ENCODE peak calls at places on chromosomes 13 and 19, in six cellular contexts. L is ovary, T is RWPE2, P is A549, O is uterus, V is Caco-2. U is an unnamed sample.

GRCh38 chr19:3073931-3074595 is 11.8 kb upstream of the TLE5 start:
- DNase-seq in P (no peak), V (no peak), L (no peak), O (no peak), T (no peak), U (no peak)

GRCh38 chr13:48066310-48066989 is 28.5 kb downstream of the MED4 start:
- DNase-seq in L (no peak), P (peak), O (no peak), T (peak), V (no peak), U (peak)

GRCh38 chr13:85521586-85521985 is 277.6 kb downstream of the SLITRK6 start:
- DNase-seq in L (no peak), T (no peak), P (no peak), V (no peak), O (no peak), U (no peak)

GRCh38 chr13:23322353-23323336 is 110.9 kb downstream of the SACS start:
- DNase-seq in P (no peak), T (no peak), O (no peak), V (no peak), L (no peak), U (no peak)

GRCh38 chr13:61170791-61171330 is 244.8 kb downstream of the PCDH20 start:
- DNase-seq in P (no peak), T (no peak), L (no peak), O (no peak), V (no peak), U (no peak)

GRCh38 chr13:66950666-66951065 is 279.5 kb downstream of the PCDH9 start:
- DNase-seq in T (no peak), V (no peak), O (no peak), L (no peak), P (no peak), U (no peak)

GRCh38 chr13:28349901-28350654 is 144.8 kb downstream of the FLT1 start:
- DNase-seq in P (no peak), L (no peak), V (no peak), T (no peak), O (no peak), U (no peak)

GRCh38 chr19:49887653-49888477 is 8.8 kb downstream of the IL4I1 start:
- DNase-seq in O (no peak), T (no peak), P (no peak), V (no peak), L (no peak), U (no peak)

GRCh38 chr13:98307744-98308524 is 130.9 kb upstream of the RNF113B start:
- DNase-seq in O (no peak), L (peak), T (no peak), V (no peak), P (no peak), U (no peak)

GRCh38 chr13:40336228-40337221 is 329.9 kb downstream of the FOXO1 start:
- DNase-seq in L (no peak), P (peak), O (no peak), V (peak), T (no peak), U (no peak)

GRCh38 chr19:16061943-16062342 is 14.4 kb upstream of the TPM4 start:
- DNase-seq in O (no peak), P (no peak), L (no peak), V (no peak), T (no peak), U (no peak)

GRCh38 chr13:110001622-110002275 is 215.4 kb upstream of the IRS2 start:
- DNase-seq in T (no peak), O (no peak), L (no peak), P (peak), V (no peak), U (peak)

GRCh38 chr19:42178791-42179500 is 38.5 kb downstream of the DEDD2 start:
- DNase-seq in V (peak), L (no peak), P (peak), O (no peak), T (no peak), U (no peak)

GRCh38 chr13:112115403-112116091 is 48.6 kb downstream of the SOX1 start:
- DNase-seq in L (no peak), O (no peak), V (no peak), T (no peak), P (no peak), U (no peak)

GRCh38 chr13:29362849-29363604 is 232.5 kb downstream of the SLC7A1 start:
- DNase-seq in V (peak), L (peak), O (peak), P (peak), T (no peak), U (peak)

GRCh38 chr13:30520571-30520970 is 54.8 kb upstream of the HMGB1 start:
- DNase-seq in T (no peak), L (no peak), P (peak), V (no peak), O (no peak), U (peak)

GRCh38 chr13:114126789-114127472 is 5.5 kb downstream of the RASA3 start:
- DNase-seq in V (no peak), L (no peak), P (no peak), O (no peak), T (no peak), U (no peak)

GRCh38 chr13:86986448-86986847 is 684.7 kb upstream of the SLITRK5 start:
- DNase-seq in V (no peak), P (peak), L (no peak), T (no peak), O (no peak), U (no peak)

GRCh38 chr19:31361728-31362127 is 12.5 kb upstream of the TSHZ3 start:
- DNase-seq in P (no peak), V (no peak), T (no peak), O (no peak), L (no peak), U (no peak)

GRCh38 chr13:82010780-82011179 is 1669.9 kb upstream of the SPRY2 start:
- DNase-seq in P (no peak), O (no peak), T (no peak), L (no peak), V (no peak), U (no peak)

GRCh38 chr13:111937763-111938375 is 129.1 kb upstream of the SOX1 start:
- DNase-seq in L (no peak), V (no peak), P (no peak), T (no peak), O (no peak), U (no peak)

GRCh38 chr19:56136362-56136761 is 4.7 kb upstream of the ZNF444 start:
- DNase-seq in L (no peak), O (no peak), P (no peak), T (no peak), V (no peak), U (no peak)

GRCh38 chr13:75186384-75186783 is 295.6 kb downstream of the TBC1D4 start:
- DNase-seq in P (no peak), T (no peak), V (no peak), L (no peak), O (no peak), U (no peak)

GRCh38 chr13:107678075-107678689 is 537.2 kb downstream of the LIG4 start:
- DNase-seq in O (no peak), V (peak), L (no peak), P (no peak), T (no peak), U (no peak)
- TF ChIP-seq CTCF in O (no peak), V (peak), L (no peak), P (no peak), T (peak), U (no peak)

GRCh38 chr19:40614595-40615411 is 13.6 kb downstream of the LTBP4 start:
- DNase-seq in T (peak), L (peak), O (peak), V (peak), P (peak), U (peak)

GRCh38 chr19:40611900-40612698 is 10.9 kb downstream of the LTBP4 start:
- DNase-seq in P (no peak), O (no peak), T (no peak), V (no peak), L (no peak), U (no peak)

GRCh38 chr19:40611096-40611495 is 9.9 kb downstream of the LTBP4 start:
- DNase-seq in O (no peak), L (peak), P (no peak), T (peak), V (no peak), U (no peak)

GRCh38 chr19:40613669-40614594 is 12.8 kb downstream of the LTBP4 start:
- DNase-seq in V (peak), L (peak), P (peak), O (peak), T (peak), U (peak)

GRCh38 chr19:40612831-40613668 is 11.9 kb downstream of the LTBP4 start:
- DNase-seq in V (peak), O (peak), P (peak), L (peak), T (peak), U (no peak)
- H3K4me3 ChIP-seq in V (peak), O (peak), P (peak), L (peak), T (peak), U (peak)

DNA sequence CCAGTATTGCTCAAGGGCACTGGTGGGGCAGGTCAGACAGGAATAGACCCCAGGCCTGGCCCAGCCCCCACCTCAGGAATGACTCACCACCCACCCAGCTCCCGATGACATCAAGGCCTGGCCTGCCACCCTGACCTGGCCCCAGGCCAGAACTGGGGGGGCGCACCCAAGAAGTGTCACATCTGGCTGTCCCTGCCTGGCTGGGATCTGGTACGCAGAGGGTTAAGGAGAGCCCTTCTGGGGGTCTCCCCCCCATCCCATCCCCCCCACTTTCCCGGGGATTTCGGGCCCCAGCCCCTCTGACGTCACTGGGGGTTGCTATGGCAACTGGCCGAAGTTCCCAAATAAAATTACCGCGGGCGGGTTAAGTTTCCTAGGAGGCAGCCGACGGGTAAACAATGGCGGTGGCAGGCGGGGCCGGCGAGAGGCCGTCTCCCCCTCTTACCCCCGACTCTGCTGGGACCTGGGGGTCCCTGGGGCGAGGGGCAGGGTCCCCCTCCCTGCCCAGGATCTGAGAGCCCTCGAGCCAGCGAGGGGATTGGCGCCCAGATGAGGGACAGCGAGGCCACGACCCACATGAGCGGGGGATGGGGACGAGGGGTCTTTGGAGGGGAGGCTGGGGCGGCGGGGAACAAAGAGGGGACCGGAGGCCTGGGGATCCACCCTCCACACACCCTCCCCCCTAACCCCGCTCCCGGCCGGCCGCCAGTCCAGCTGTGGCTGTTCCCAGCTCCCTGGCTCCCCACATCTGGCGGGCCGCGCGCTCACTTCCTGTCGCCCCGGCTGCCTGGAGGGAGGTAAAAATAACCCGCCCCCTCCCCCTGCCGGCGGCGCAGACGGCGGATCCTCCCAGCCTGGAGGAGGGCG is 29.7 kb upstream of the NANOS3 start:
- DNase-seq in P (peak), T (peak), V (peak), O (peak), L (peak), U (peak)
- TF ChIP-seq CTCF in P (no peak), T (no peak), V (peak), O (peak), L (peak), U (peak)

DNA sequence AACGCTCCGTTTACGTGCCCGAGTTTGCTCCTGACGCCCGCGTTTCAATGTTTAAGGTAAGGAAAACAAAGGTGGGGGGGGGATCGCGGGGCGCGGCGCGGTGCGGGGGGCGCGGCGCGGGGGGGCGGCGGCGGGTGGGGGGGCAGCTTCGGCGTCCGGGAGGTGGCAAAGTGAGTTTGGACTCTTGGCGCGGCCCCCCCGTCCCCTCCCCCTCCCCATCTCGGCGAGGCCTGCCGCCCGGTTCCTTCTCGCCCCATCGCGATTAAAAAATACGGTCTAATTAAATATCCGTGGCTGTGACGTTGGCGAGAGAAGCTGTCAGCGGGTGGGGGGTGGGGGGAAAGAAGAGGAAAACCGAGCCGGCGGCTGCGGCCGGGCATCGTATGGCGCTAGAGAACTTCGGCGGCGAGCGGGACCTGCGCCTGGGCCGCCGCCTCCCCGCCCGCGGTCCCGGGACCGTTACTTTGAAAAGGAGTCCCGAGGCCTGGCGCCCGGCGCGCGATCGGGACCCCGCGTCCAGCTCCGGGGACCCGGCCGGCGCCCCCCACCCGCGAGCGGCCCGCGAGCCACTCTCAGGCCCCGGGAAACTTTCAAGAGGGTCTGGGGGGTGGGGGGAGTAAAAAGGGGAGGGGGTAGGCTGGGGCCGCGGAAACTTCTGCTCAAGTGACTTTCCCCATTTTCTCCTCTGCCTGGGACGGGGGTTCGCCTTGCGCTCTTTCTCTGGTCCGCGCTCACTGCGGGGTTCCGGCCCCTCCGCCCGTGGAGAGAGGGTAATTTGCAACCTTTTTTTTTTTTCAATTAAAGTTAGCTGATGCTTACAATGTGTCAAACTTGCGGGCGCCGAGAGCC is 146.3 kb upstream of the ZNF536 start:
- DNase-seq in O (no peak), T (no peak), V (no peak), L (no peak), P (no peak), U (no peak)
- H3K4me3 ChIP-seq in O (peak), T (no peak), V (no peak), L (peak), P (peak), U (peak)

DNA sequence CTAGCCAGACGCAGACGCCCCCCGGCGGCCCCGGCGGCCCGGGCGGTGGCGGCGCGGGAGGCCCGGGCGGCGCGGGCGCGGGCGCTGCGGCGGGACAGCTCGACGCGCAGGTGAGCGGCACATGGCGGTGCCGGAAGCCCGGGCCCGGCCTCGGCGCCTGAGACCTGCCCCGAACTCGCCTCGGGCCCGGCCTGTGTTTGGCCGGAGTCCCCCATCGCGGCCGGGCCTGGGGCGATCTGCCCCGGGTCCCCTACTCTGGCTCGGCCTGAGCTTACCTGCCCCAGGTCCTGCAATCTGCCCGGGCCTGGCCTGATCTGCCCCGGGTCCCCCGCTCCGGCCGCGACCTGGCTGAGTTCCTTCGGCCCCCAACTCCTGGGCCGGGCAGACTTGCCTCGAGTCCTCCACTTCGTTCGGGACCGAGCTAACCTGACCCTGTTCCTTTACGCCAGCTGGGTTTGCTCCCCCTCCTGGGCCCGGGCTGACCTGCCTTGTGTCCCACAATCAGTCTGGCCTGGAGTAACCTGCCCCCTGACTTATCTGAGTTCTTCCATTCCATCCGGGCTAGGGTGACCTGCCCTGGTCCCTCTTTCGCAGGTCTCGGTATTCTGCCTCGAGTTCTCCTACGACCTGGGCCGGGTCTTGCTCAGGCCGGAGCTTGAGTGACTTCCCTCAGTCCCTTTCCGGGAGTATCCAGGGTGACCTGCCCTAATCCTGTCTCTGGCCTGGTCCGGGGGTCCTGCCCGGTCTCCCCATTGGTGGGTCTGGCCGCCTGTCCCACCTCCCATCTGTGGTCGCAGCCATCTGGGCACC is 777 bp downstream of the UPF1 start:
- DNase-seq in P (peak), L (no peak), O (no peak), V (peak), T (no peak), U (no peak)
- TF ChIP-seq CTCF in P (no peak), L (no peak), O (no peak), V (peak), T (peak), U (peak)

GRCh38 chr19:6062274-6062673 is 48.0 kb downstream of the RFX2 start:
- DNase-seq in P (no peak), T (no peak), V (no peak), O (peak), L (peak), U (peak)

GRCh38 chr19:6060600-6061391 is 49.5 kb downstream of the RFX2 start:
- DNase-seq in L (no peak), O (no peak), V (no peak), T (peak), P (no peak), U (peak)

GRCh38 chr19:6062961-6063575 is 47.2 kb downstream of the RFX2 start:
- DNase-seq in O (no peak), T (no peak), V (no peak), L (no peak), P (no peak), U (no peak)

GRCh38 chr19:6059996-6060599 is 50.2 kb downstream of the RFX2 start:
- DNase-seq in T (no peak), L (no peak), V (no peak), O (no peak), P (no peak), U (no peak)

GRCh38 chr19:6061420-6062130 is 48.7 kb downstream of the RFX2 start:
- DNase-seq in V (no peak), L (no peak), T (no peak), P (no peak), O (no peak), U (no peak)
- H3K4me3 ChIP-seq in V (no peak), L (no peak), T (no peak), P (no peak), O (no peak), U (no peak)

GRCh38 chr19:55088021-55088451 is 12.4 kb downstream of the EPS8L1 start:
- DNase-seq in P (no peak), V (no peak), L (peak), O (no peak), T (peak), U (no peak)

GRCh38 chr19:55086730-55087541 is 11.3 kb downstream of the EPS8L1 start:
- DNase-seq in O (peak), L (peak), V (no peak), P (no peak), T (peak), U (peak)

GRCh38 chr19:55087542-55087935 is 11.9 kb downstream of the EPS8L1 start:
- DNase-seq in T (peak), V (no peak), O (no peak), P (no peak), L (no peak), U (no peak)

GRCh38 chr19:55089279-55089944 is 13.7 kb downstream of the EPS8L1 start:
- DNase-seq in P (no peak), V (no peak), L (no peak), T (peak), O (no peak), U (no peak)

DNA sequence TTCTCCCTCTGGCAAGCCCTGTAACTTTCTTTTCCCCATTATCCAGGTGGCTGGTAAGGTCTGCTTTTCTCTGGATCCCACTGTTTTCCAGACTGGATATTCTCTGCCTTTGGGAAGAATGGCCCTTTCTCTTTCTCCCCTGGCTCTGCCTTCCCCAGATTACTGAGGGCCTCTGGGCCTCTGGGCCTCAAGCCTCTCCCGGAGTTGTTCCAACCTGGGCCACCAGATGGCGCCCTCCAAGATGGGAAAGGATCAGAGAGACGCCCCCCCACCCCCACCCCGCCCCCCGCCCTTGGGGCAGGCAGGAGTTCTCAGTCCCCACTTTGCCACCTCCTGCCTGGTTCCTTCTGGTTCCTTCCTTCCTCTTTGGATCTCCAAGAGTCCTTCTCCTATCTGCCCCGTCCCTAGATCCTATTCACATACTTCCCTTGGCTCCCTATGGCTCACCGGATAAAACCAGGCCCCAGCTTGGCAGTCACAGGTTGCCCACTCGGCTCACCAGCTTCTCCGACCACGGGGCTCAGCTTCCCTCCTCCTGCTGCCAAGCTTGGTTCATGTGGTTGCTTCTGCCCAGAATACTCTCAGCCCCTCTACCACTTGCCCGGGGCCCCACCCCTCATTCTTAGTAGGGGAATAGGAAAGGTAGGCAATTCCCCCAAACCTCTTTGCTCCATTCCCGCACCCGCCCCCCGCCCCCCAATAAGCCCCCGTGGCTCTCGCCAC is 13.0 kb downstream of the EPS8L1 start:
- DNase-seq in O (peak), T (peak), L (peak), V (peak), P (peak), U (peak)
- TF ChIP-seq CTCF in O (peak), T (peak), L (no peak), V (peak), P (peak), U (peak)